ENCODE peak calls at places on chromosomes 2 and 18, in six cellular contexts. N is AG08396; U is CD4-positive, alpha-beta T cell; K is NCI-H446; V is choroid plexus epithelial cell; S is Right ventricle myocardium superior. D is an unnamed sample.

GRCh38 chr2:74418312-74418711 is 3.1 kb downstream of the C2orf81 start:
- DNase-seq in N (no peak), U (no peak), V (no peak), S (peak), K (no peak), D (peak)

GRCh38 chr2:56456791-56457190 is 273.0 kb downstream of the CCDC85A start:
- DNase-seq in K (no peak), V (no peak), N (no peak), S (no peak), U (no peak), D (no peak)

GRCh38 chr2:96315400-96316071 is 9.6 kb upstream of the ITPRIPL1 start:
- DNase-seq in K (peak), N (peak), U (no peak), S (no peak), V (peak), D (no peak)

GRCh38 chr2:190607657-190608357 is 41.1 kb upstream of the NAB1 start:
- DNase-seq in U (no peak), N (no peak), S (no peak), K (no peak), V (peak), D (no peak)

GRCh38 chr2:111117666-111118454 is 2.9 kb upstream of the BCL2L11 start:
- DNase-seq in N (peak), K (no peak), V (peak), U (no peak), S (peak), D (peak)

GRCh38 chr18:23355206-23355605 is 97.9 kb upstream of the RIOK3 start:
- DNase-seq in U (no peak), K (no peak), N (no peak), V (no peak), S (no peak), D (no peak)

GRCh38 chr18:42100917-42101316 is 145.9 kb downstream of the PIK3C3 start:
- DNase-seq in U (no peak), S (no peak), K (no peak), V (no peak), N (no peak), D (no peak)

GRCh38 chr18:49464718-49465598 is 4.5 kb upstream of the DYM start:
- DNase-seq in K (peak), S (no peak), U (no peak), V (peak), N (no peak), D (no peak)

GRCh38 chr2:238895901-238896600 is 48.2 kb downstream of the TWIST2 start:
- DNase-seq in N (peak), K (no peak), V (peak), S (peak), U (no peak), D (peak)

GRCh38 chr2:65550246-65550645 is 117.8 kb upstream of the SPRED2 start:
- DNase-seq in U (no peak), S (no peak), N (no peak), V (no peak), K (no peak), D (no peak)

GRCh38 chr2:30422437-30422805 is 24.6 kb upstream of the LCLAT1 start:
- DNase-seq in V (no peak), U (peak), N (peak), S (peak), K (no peak), D (no peak)

GRCh38 chr2:191545361-191545760 is 132.6 kb upstream of the NABP1 start:
- DNase-seq in N (no peak), S (no peak), U (no peak), V (no peak), K (no peak), D (no peak)

GRCh38 chr2:207265849-207266248 is 100.1 kb upstream of the KLF7 start:
- DNase-seq in U (no peak), S (no peak), N (no peak), K (no peak), V (peak), D (no peak)

GRCh38 chr2:177239934-177240600 is 24.5 kb downstream of the NFE2L2 start:
- DNase-seq in K (peak), V (peak), N (no peak), U (no peak), S (no peak), D (no peak)

GRCh38 chr2:64354857-64355680 is 98.9 kb upstream of the LGALSL start:
- DNase-seq in K (no peak), S (no peak), V (peak), U (no peak), N (peak), D (no peak)

GRCh38 chr2:100388703-100389102 is 28.8 kb downstream of the CHST10 start:
- DNase-seq in V (no peak), S (no peak), U (no peak), N (no peak), K (no peak), D (no peak)

GRCh38 chr2:220455389-220455788 is 828.0 kb downstream of the SLC4A3 start:
- DNase-seq in S (no peak), N (no peak), V (no peak), K (no peak), U (no peak), D (no peak)

GRCh38 chr18:54080854-54081253 is 143.6 kb downstream of the MBD2 start:
- DNase-seq in V (peak), N (no peak), K (no peak), S (no peak), U (no peak), D (no peak)

GRCh38 chr2:64212801-64213321 is 68.6 kb upstream of the PELI1 start:
- DNase-seq in V (peak), S (no peak), K (no peak), N (no peak), U (no peak), D (no peak)

GRCh38 chr2:212505583-212505982 is 33.0 kb downstream of the ERBB4 start:
- DNase-seq in S (no peak), V (no peak), K (no peak), N (no peak), U (no peak), D (no peak)

GRCh38 chr18:58856881-58857280 is 7.8 kb upstream of the ZNF532 start:
- DNase-seq in K (no peak), U (no peak), N (peak), S (no peak), V (peak), D (no peak)

GRCh38 chr2:30276455-30276911 is 45.1 kb downstream of the LBH start:
- DNase-seq in U (no peak), S (no peak), N (no peak), V (no peak), K (no peak), D (no peak)

GRCh38 chr2:105262662-105263091 is 21.1 kb downstream of the GPR45 start:
- DNase-seq in K (no peak), N (no peak), V (no peak), U (no peak), S (no peak), D (no peak)

GRCh38 chr2:824954-825353 is 125.7 kb upstream of the SNTG2 start:
- DNase-seq in N (no peak), S (no peak), U (no peak), V (no peak), K (no peak), D (no peak)

GRCh38 chr2:112601754-112602153 is 17.3 kb downstream of the CHCHD5 start:
- DNase-seq in U (no peak), N (no peak), S (no peak), V (no peak), K (no peak), D (no peak)

GRCh38 chr2:10022041-10022421 is 21.3 kb upstream of the KLF11 start:
- DNase-seq in N (no peak), K (no peak), S (no peak), V (no peak), U (no peak), D (peak)

GRCh38 chr2:235710933-235711332 is 217.1 kb downstream of the AGAP1 start:
- DNase-seq in V (no peak), N (no peak), S (no peak), U (no peak), K (no peak), D (no peak)

GRCh38 chr2:160022162-160022561 is 40.3 kb downstream of the PLA2R1 start:
- DNase-seq in N (no peak), U (no peak), V (no peak), S (no peak), K (peak), D (no peak)

GRCh38 chr2:165240927-165241326 is 1.7 kb downstream of the SCN2A start:
- DNase-seq in V (no peak), N (no peak), U (no peak), S (no peak), K (no peak), D (no peak)

GRCh38 chr2:205816268-205816667 is 134.0 kb downstream of the NRP2 start:
- DNase-seq in N (no peak), U (no peak), K (no peak), V (no peak), S (no peak), D (no peak)

GRCh38 chr2:124959582-124959981 is 934.5 kb downstream of the CNTNAP5 start:
- DNase-seq in S (no peak), N (no peak), V (no peak), K (no peak), U (no peak), D (no peak)

GRCh38 chr2:20037660-20038059 is 13.8 kb downstream of the LAPTM4A start:
- DNase-seq in U (no peak), S (no peak), N (no peak), K (no peak), V (no peak), D (no peak)

GRCh38 chr2:240290432-240291336 is 144.8 kb upstream of the GPC1 start:
- DNase-seq in K (no peak), N (no peak), V (no peak), S (peak), U (no peak), D (no peak)

GRCh38 chr18:3424280-3424890 is 25.6 kb upstream of the TGIF1 start:
- DNase-seq in S (no peak), K (no peak), N (no peak), V (no peak), U (no peak), D (no peak)

GRCh38 chr2:24492283-24493272 is 1.5 kb downstream of the NCOA1 start:
- DNase-seq in N (peak), U (no peak), V (peak), K (no peak), S (no peak), D (peak)

GRCh38 chr2:241728627-241729026 is 5.8 kb upstream of the D2HGDH start:
- DNase-seq in U (no peak), S (peak), V (no peak), N (no peak), K (no peak), D (peak)

GRCh38 chr2:1625281-1626001 is 118.9 kb downstream of the PXDN start:
- DNase-seq in U (no peak), V (peak), N (no peak), S (no peak), K (no peak), D (peak)

GRCh38 chr18:77062518-77063003 is 70.0 kb downstream of the MBP start:
- DNase-seq in N (no peak), S (no peak), V (peak), K (no peak), U (peak), D (no peak)

GRCh38 chr18:23833714-23834113 is 144.5 kb downstream of the LAMA3 start:
- DNase-seq in V (no peak), N (no peak), S (no peak), K (no peak), U (no peak), D (no peak)